ENCODE peak calls at places on chromosome 19, in four cellular contexts. T is naive B cell, I is T-helper 1 cell, L is substantia nigra. U is an unnamed sample.
A peak's percentile ranks its signal among the peaks of the same experiment; 100 is the strongest.

GRCh38 chr19:48249502-48250014 is 6.2 kb downstream of the CARD8 start:
- DNase-seq in L (no peak), T (peak; percentile 65), I (peak; percentile 33), U (peak; percentile 58)

GRCh38 chr19:7516281-7516862 is 469 bp downstream of the ZNF358 start:
- DNase-seq in I (no peak), L (no peak), T (no peak), U (no peak)

GRCh38 chr19:47210689-47211316 is 20.2 kb downstream of the BBC3 start:
- DNase-seq in I (peak; percentile 29), T (peak; percentile 73), L (peak; percentile 13), U (peak; percentile 49)

GRCh38 chr19:49775742-49776370 is 9.1 kb downstream of the AP2A1 start:
- DNase-seq in L (no peak), I (no peak), T (no peak), U (no peak)

GRCh38 chr19:584240-585001 is 5.3 kb upstream of the HCN2 start:
- DNase-seq in I (peak; percentile 41), T (peak; percentile 67), L (peak; percentile 61), U (peak; percentile 27)

GRCh38 chr19:51637362-51637978 is 7.3 kb upstream of the SIGLEC5 start:
- DNase-seq in L (no peak), I (no peak), T (peak; percentile 33), U (no peak)

GRCh38 chr19:13705201-13705600 is 59.1 kb upstream of the MRI1 start:
- DNase-seq in I (no peak), L (no peak), T (no peak), U (no peak)

GRCh38 chr19:29084266-29084665 is 128.7 kb downstream of the UQCRFS1 start:
- DNase-seq in I (no peak), T (no peak), L (no peak), U (no peak)

GRCh38 chr19:7926727-7927604 is 1.0 kb upstream of the CTXN1 start:
- DNase-seq in T (no peak), L (no peak), I (no peak), U (no peak)

GRCh38 chr19:38055655-38056521 is 148.9 kb downstream of the SIPA1L3 start:
- DNase-seq in L (no peak), I (no peak), T (no peak), U (no peak)

GRCh38 chr19:15404097-15404779 is 14.6 kb downstream of the AKAP8L start:
- DNase-seq in I (no peak), T (no peak), L (no peak), U (no peak)

GRCh38 chr19:7109678-7110289 is 40.3 kb downstream of the ZNF557 start:
- DNase-seq in T (no peak), L (no peak), I (no peak), U (no peak)

GRCh38 chr19:3184847-3185481 is 766 bp upstream of the NCLN start:
- DNase-seq in L (peak; percentile 84), T (no peak), I (peak; percentile 39), U (peak; percentile 63)

GRCh38 chr19:3760871-3761361 is 576 bp downstream of the APBA3 start:
- DNase-seq in L (no peak), I (no peak), T (no peak), U (no peak)

GRCh38 chr19:35039881-35040456 is 1.6 kb upstream of the HPN start:
- DNase-seq in T (no peak), I (no peak), L (no peak), U (no peak)

GRCh38 chr19:39345956-39346355 is 3.7 kb downstream of the SAMD4B start:
- DNase-seq in L (no peak), I (no peak), T (no peak), U (no peak)

GRCh38 chr19:6220385-6221191 is 59.2 kb downstream of the MLLT1 start:
- DNase-seq in T (no peak), I (no peak), L (no peak), U (no peak)

GRCh38 chr19:47176627-47177090 is 46.0 kb downstream of the SAE1 start:
- DNase-seq in L (no peak), I (no peak), T (no peak), U (peak; percentile 33)

GRCh38 chr19:7210359-7210758 is 83.9 kb downstream of the INSR start:
- DNase-seq in T (no peak), L (no peak), I (no peak), U (no peak)

GRCh38 chr19:29837448-29837961 is 25.7 kb downstream of the CCNE1 start:
- DNase-seq in I (no peak), L (no peak), T (peak; percentile 60), U (no peak)

GRCh38 chr19:6402834-6403608 is 10.1 kb upstream of the GTF2F1 start:
- DNase-seq in L (peak; percentile 48), T (no peak), I (no peak), U (no peak)

GRCh38 chr19:3980353-3981251 is 4.7 kb downstream of the EEF2 start:
- DNase-seq in L (no peak), T (no peak), I (no peak), U (no peak)

GRCh38 chr19:49422407-49423277 is 599 bp downstream of the PTH2 start:
- DNase-seq in T (no peak), I (no peak), L (no peak), U (peak; percentile 24)

GRCh38 chr19:32224371-32225244 is 120.8 kb upstream of the ZNF507 start:
- DNase-seq in T (peak; percentile 42), I (no peak), L (peak; percentile 19), U (no peak)